ENCODE peak calls at places on chromosomes 16 and 17, in six cellular contexts. T is PC-9, N is sigmoid colon, W is SK-N-SH, R is cardiac muscle cell, K is breast epithelium. Y is an unnamed sample.

GRCh38 chr17:58337126-58337599 is 8.6 kb upstream of the TSPOAP1 start:
- DNase-seq in K (no peak), T (no peak), W (peak), R (no peak), N (no peak), Y (peak)

GRCh38 chr17:78879679-78880186 is 23.3 kb downstream of the CEP295NL start:
- DNase-seq in K (peak), T (no peak), N (peak), W (peak), R (no peak), Y (peak)

GRCh38 chr17:20852541-20853370 is 190.1 kb downstream of the USP22 start:
- DNase-seq in W (peak), K (no peak), T (peak), R (peak), N (peak), Y (peak)

GRCh38 chr16:4404247-4404966 is 12.0 kb downstream of the CORO7 start:
- DNase-seq in W (peak), N (no peak), K (no peak), R (peak), T (peak), Y (no peak)

GRCh38 chr17:21089933-21090888 is 36.6 kb upstream of the DHRS7B start:
- DNase-seq in R (no peak), K (no peak), N (no peak), W (no peak), T (no peak), Y (no peak)

GRCh38 chr17:74642995-74643394 is 19.5 kb upstream of the CD300E start:
- DNase-seq in R (no peak), T (no peak), N (no peak), W (no peak), K (no peak), Y (no peak)

GRCh38 chr17:32265192-32265895 is at the start of gene RHBDL3:
- DNase-seq in N (no peak), T (peak), K (no peak), W (peak), R (peak), Y (no peak)

GRCh38 chr17:6912110-6913051 is 80.9 kb upstream of the TEKT1 start:
- DNase-seq in K (no peak), W (no peak), N (no peak), R (no peak), T (no peak), Y (no peak)

GRCh38 chr17:16512011-16512410 is 20.0 kb upstream of the LRRC75A start:
- DNase-seq in T (no peak), R (no peak), W (no peak), N (no peak), K (no peak), Y (no peak)

GRCh38 chr17:71117461-71117860 is 948.1 kb downstream of the KCNJ2 start:
- DNase-seq in T (no peak), N (no peak), R (no peak), K (no peak), W (no peak), Y (no peak)

GRCh38 chr17:49482144-49482817 is 12.8 kb upstream of the NGFR start:
- DNase-seq in W (no peak), N (no peak), T (no peak), R (no peak), K (no peak), Y (no peak)

GRCh38 chr16:12794486-12795399 is 8.9 kb downstream of the CPPED1 start:
- DNase-seq in W (no peak), K (no peak), N (no peak), T (no peak), R (no peak), Y (no peak)

GRCh38 chr17:17552351-17553216 is 38.9 kb downstream of the PEMT start:
- DNase-seq in R (no peak), T (no peak), W (no peak), N (no peak), K (no peak), Y (no peak)

GRCh38 chr17:9802294-9802693 is 10.9 kb upstream of the DHRS7C start:
- DNase-seq in N (no peak), R (no peak), K (no peak), W (no peak), T (peak), Y (no peak)

GRCh38 chr17:33436321-33436720 is 143.2 kb upstream of the ASIC2 start:
- DNase-seq in W (no peak), K (no peak), T (no peak), R (no peak), N (no peak), Y (no peak)

GRCh38 chr17:81572499-81573030 is 20.4 kb upstream of the FAAP100 start:
- DNase-seq in R (no peak), K (no peak), W (no peak), N (no peak), T (no peak), Y (no peak)

GRCh38 chr16:23215435-23215834 is 32.9 kb downstream of the SCNN1G start:
- DNase-seq in N (no peak), R (no peak), W (no peak), T (no peak), K (no peak), Y (no peak)

GRCh38 chr16:14502256-14502875 is 127.7 kb downstream of the PARN start:
- DNase-seq in T (no peak), W (no peak), K (no peak), N (no peak), R (no peak), Y (no peak)

GRCh38 chr16:85245307-85246172 is 133.3 kb upstream of the CIBAR2 start:
- DNase-seq in T (peak), W (peak), N (peak), K (peak), R (peak), Y (peak)

GRCh38 chr17:19304209-19304608 is 58.3 kb downstream of the B9D1 start:
- DNase-seq in W (no peak), T (no peak), R (no peak), K (peak), N (peak), Y (peak)

GRCh38 chr17:37413875-37414519 is 7.3 kb downstream of the TADA2A start:
- DNase-seq in T (no peak), K (no peak), W (peak), R (no peak), N (no peak), Y (no peak)

GRCh38 chr16:24966599-24966998 is 48.6 kb downstream of the ARHGAP17 start:
- DNase-seq in T (no peak), W (no peak), N (no peak), K (no peak), R (no peak), Y (no peak)

GRCh38 chr17:19703106-19703775 is 13.1 kb downstream of the SLC47A2 start:
- DNase-seq in R (peak), T (no peak), W (no peak), K (peak), N (no peak), Y (no peak)

GRCh38 chr17:47690121-47690520 is 3.8 kb upstream of the TBKBP1 start:
- DNase-seq in N (no peak), W (peak), R (no peak), K (no peak), T (no peak), Y (no peak)

GRCh38 chr17:46795379-46795952 is 23.0 kb downstream of the WNT3 start:
- DNase-seq in K (no peak), T (peak), R (no peak), W (no peak), N (no peak), Y (no peak)

GRCh38 chr17:80151333-80151732 is 4.4 kb upstream of the EIF4A3 start:
- DNase-seq in N (peak), W (no peak), T (no peak), K (no peak), R (no peak), Y (no peak)

GRCh38 chr16:50281391-50282009 is 15.1 kb downstream of the ADCY7 start:
- DNase-seq in K (no peak), N (no peak), W (no peak), R (no peak), T (no peak), Y (peak)

GRCh38 chr17:57493171-57493570 is 236.8 kb downstream of the MSI2 start:
- DNase-seq in N (no peak), T (no peak), R (no peak), W (no peak), K (no peak), Y (no peak)

GRCh38 chr17:59329558-59330313 is 1.7 kb upstream of the YPEL2 start:
- DNase-seq in N (peak), R (peak), W (peak), K (peak), T (peak), Y (peak)

GRCh38 chr17:8503807-8504206 is 68.1 kb downstream of the NDEL1 start:
- DNase-seq in W (no peak), T (no peak), K (no peak), R (no peak), N (no peak), Y (peak)

GRCh38 chr17:78337244-78338109 is 22.4 kb downstream of the SOCS3 start:
- DNase-seq in R (no peak), N (peak), K (no peak), W (no peak), T (peak), Y (peak)

GRCh38 chr16:84836234-84836647 is 16.5 kb downstream of the CRISPLD2 start:
- DNase-seq in K (peak), R (peak), W (peak), T (no peak), N (peak), Y (no peak)

DNA sequence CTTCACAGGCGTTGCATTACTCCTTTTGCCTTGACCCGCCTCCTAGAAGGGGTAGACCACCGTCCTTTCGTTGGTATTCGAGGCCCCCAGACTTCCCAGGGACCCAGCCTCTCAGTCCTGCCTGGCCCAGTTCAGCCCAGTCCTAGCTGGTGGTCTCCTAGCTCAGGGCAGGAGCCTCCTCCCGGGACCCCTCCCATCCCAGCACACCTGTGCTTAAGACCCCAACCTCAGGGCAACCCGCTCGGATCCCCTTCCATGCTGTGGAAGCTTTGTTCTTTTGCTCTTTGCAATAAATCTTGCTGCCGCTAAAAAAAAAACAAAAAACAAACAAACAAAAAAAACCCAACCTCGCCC is 842 bp downstream of the PYDC1 start:
- DNase-seq in K (no peak), N (no peak), T (no peak), R (no peak), W (no peak), Y (no peak)
- H3K27ac ChIP-seq in K (no peak), N (no peak), T (no peak), R (no peak), W (no peak), Y (no peak)

DNA sequence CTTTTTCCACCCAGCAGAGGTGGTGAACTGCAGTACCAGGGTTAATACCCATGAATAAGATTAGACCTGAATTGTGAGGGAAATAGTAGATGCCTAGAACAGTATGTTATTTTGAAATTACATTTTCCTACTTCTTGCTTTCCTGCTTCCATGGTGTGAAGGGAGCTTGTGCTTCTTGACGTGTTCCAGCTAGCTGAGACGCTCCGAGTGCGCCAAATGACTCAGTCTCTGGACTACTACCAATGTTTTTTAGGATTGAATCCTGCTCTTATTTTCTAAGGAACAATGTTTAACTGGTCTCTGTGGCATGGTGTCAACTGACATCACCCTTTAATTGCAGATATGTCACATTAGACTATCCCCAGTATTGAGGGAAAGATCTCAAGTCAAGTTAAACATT is 151.2 kb upstream of the MAF start:
- DNase-seq in T (no peak), R (no peak), W (no peak), N (peak), K (peak), Y (no peak)
- H3K27ac ChIP-seq in T (no peak), R (no peak), W (no peak), N (peak), K (peak), Y (no peak)

GRCh38 chr16:90077240-90077756 is at the start of gene PRDM7:
- DNase-seq in R (peak), K (peak), W (peak), T (peak), N (peak), Y (peak)
- H3K27ac ChIP-seq in R (no peak), K (peak), W (no peak), T (no peak), N (peak), Y (peak)

GRCh38 chr17:27577124-27577761 is 53.7 kb upstream of the LGALS9 start:
- DNase-seq in N (no peak), K (no peak), W (peak), R (peak), T (no peak), Y (peak)
- H3K27ac ChIP-seq in N (peak), K (peak), W (peak), R (peak), T (peak), Y (peak)

DNA sequence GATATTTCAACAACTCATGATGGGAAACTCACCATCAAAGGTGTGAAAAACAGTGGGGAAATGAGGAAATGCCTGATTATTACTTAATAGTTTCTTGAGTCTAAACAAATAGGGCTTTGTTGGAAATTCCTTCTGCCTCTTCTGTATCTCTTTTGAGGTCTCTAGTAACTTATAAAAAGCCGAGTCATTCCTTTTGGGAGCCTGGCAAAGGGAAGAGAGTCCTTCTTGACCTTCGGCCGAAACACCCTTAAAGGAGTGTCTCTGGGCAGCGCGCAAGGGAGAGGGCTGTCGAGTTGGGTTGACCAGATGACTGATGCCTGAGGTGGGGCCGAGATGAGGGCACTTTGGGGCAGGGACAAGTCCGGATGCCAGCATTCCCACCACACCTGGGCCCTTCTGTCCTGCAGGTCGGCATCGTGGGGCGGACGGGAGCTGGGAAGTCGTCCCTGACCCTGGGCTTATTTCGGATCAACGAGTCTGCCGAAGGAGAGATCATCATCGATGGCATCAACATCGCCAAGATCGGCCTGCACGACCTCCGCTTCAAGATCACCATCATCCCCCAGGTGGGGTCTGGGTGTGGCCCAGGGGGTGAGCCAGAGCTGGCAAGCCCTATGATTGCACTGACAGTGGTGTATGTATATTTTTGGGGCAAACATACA is 89.2 kb downstream of the ABCC6 start:
- DNase-seq in W (no peak), R (no peak), T (no peak), K (no peak), N (no peak), Y (no peak)
- H3K27ac ChIP-seq in W (no peak), R (no peak), T (no peak), K (no peak), N (no peak), Y (no peak)

DNA sequence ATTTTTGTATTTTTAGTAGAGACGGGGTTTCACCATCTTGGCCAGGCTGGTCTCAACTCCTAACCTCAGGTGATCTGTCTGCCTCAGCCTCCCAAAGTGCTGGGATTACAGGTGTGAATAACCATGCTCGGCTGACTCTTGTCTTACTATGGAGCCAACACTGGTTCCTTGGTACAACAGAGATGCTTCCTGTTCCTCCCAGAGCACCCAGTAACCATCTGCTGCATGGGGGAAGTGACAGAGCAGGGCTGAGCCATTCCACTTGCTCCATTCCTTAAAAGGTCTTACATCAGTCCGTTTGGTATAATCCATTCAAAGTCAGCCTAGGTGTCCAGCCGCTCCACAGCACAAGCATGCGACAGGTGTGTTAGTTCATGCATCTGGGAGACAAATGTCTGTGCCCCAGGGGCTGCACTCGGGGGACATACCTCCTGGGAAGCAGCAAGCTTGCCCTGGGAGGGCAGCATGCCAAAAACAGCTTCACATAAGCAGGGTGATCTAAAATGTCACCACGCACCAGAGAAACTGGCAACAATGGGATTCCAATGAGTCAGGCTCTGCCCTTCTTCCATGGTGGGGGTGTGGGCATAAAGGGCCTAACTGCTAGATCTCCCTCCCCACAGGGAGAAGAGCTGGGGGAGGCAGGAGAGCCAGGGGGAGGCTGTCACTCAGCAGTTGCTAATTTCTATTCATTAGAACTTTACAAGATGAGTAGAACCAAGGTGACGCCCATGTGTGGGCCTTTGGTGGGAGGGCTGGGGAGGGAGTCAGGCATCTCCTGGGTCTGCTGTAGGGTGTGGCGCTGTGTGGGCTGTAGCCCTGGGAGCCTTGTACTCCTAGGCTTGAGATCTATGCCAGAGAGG is 35.5 kb downstream of the PIPOX start:
- DNase-seq in T (peak), R (no peak), N (no peak), K (no peak), W (no peak), Y (no peak)
- H3K27ac ChIP-seq in T (no peak), R (no peak), N (no peak), K (no peak), W (no peak), Y (no peak)

DNA sequence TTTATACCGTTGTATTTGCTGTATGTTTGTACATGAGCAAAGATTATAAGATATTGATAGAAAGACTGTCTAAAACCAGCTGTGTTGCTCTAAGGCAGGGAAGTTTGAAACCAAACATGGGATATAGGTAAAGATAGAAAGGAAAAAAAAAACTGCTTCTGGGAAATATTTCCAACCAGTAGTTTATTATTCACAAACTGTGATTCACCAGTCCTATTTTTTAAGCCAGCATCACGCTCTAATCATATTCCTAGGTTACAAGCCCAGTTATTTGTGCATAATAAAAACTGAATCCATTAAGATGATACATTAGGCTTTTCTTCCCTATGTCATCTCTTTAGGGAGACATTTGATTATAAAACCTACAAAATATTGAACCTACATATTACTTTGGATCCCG is 4.0 kb downstream of the ERN1 start:
- DNase-seq in K (no peak), W (no peak), R (no peak), N (no peak), T (no peak), Y (no peak)
- H3K27ac ChIP-seq in K (no peak), W (no peak), R (no peak), N (no peak), T (no peak), Y (no peak)

GRCh38 chr16:66382966-66383299 is 16.4 kb downstream of the CDH5 start:
- DNase-seq in W (no peak), R (peak), N (no peak), T (peak), K (no peak), Y (no peak)
- H3K27ac ChIP-seq in W (peak), R (peak), N (no peak), T (peak), K (peak), Y (peak)